ENCODE peak calls at places on chromosomes 13 and 19, in nine cellular contexts. X is lung, G is transverse colon, B is A549, F is colonic mucosa, V is breast epithelium, R is GM23338, W is fibroblast of the aortic adventitia, A is DND-41. S is an unnamed sample.

GRCh38 chr13:23141964-23142363 is 38.8 kb upstream of the SGCG start:
- DNase-seq in X (no peak), G (no peak), B (no peak), F (no peak), V (no peak), R (no peak), W (no peak), A (no peak), S (no peak)

GRCh38 chr13:39044536-39044935 is 6.3 kb downstream of the NHLRC3 start:
- DNase-seq in X (no peak), G (no peak), B (no peak), F (no peak), V (no peak), R (no peak), W (no peak), A (no peak), S (peak)

GRCh38 chr13:113029487-113030258 is 60.7 kb downstream of the MCF2L start:
- DNase-seq in X (no peak), G (peak), B (peak), F (peak), V (no peak), R (peak), W (no peak), A (peak), S (peak)

GRCh38 chr13:95784161-95784880 is 107.4 kb downstream of the DNAJC3 start:
- DNase-seq in X (no peak), G (no peak), B (peak), F (no peak), V (no peak), R (no peak), W (peak), A (no peak), S (no peak)

GRCh38 chr19:58386166-58386575 is 898 bp upstream of the RPS5 start:
- DNase-seq in X (no peak), G (no peak), B (no peak), F (no peak), V (no peak), R (no peak), W (no peak), A (peak), S (no peak)

GRCh38 chr19:39474139-39474620 is 6.5 kb upstream of the TIMM50 start:
- DNase-seq in X (peak), G (peak), B (peak), F (peak), V (no peak), R (peak), W (peak), A (peak), S (peak)

GRCh38 chr19:5154129-5154798 is 185.4 kb downstream of the KDM4B start:
- DNase-seq in X (no peak), G (peak), B (peak), F (peak), V (no peak), R (peak), W (no peak), A (peak), S (peak)

GRCh38 chr13:110546389-110546788 is 15.1 kb downstream of the RAB20 start:
- DNase-seq in X (no peak), G (no peak), B (no peak), F (no peak), V (no peak), R (no peak), W (no peak), A (no peak), S (no peak)

GRCh38 chr13:28273919-28274318 is 135.6 kb downstream of the PAN3 start:
- DNase-seq in X (no peak), G (no peak), B (no peak), F (no peak), V (no peak), R (peak), W (no peak), A (peak), S (peak)

GRCh38 chr19:39795001-39795400 is 16.3 kb downstream of the LEUTX start:
- DNase-seq in X (no peak), G (no peak), B (no peak), F (no peak), V (no peak), R (no peak), W (no peak), A (no peak), S (peak)

GRCh38 chr13:40064154-40064713 is 408.8 kb downstream of the COG6 start:
- DNase-seq in X (no peak), G (no peak), B (peak), F (no peak), V (no peak), R (no peak), W (no peak), A (no peak), S (no peak)

GRCh38 chr13:37364024-37364423 is 234.5 kb downstream of the POSTN start:
- DNase-seq in X (no peak), G (no peak), B (no peak), F (no peak), V (no peak), R (no peak), W (peak), A (no peak), S (no peak)

GRCh38 chr13:99985886-99986527 is 4.4 kb downstream of the ZIC2 start:
- DNase-seq in X (no peak), G (no peak), B (no peak), F (no peak), V (no peak), R (no peak), W (no peak), A (no peak), S (no peak)

GRCh38 chr13:20161275-20161950 is 561 bp upstream of the GJA3 start:
- DNase-seq in X (no peak), G (peak), B (no peak), F (no peak), V (no peak), R (peak), W (no peak), A (no peak), S (peak)

GRCh38 chr13:42656136-42656535 is 82.2 kb downstream of the TNFSF11 start:
- DNase-seq in X (no peak), G (no peak), B (no peak), F (no peak), V (no peak), R (peak), W (no peak), A (no peak), S (peak)

GRCh38 chr19:45785097-45785496 is 2.8 kb upstream of the DMPK start:
- DNase-seq in X (no peak), G (no peak), B (no peak), F (no peak), V (no peak), R (no peak), W (no peak), A (no peak), S (peak)

GRCh38 chr13:113057084-113057483 is 48.5 kb upstream of the F7 start:
- DNase-seq in X (no peak), G (no peak), B (no peak), F (no peak), V (no peak), R (no peak), W (no peak), A (no peak), S (no peak)

GRCh38 chr19:47369923-47370625 is 21.0 kb downstream of the DHX34 start:
- DNase-seq in X (peak), G (no peak), B (no peak), F (no peak), V (no peak), R (no peak), W (peak), A (no peak), S (no peak)

GRCh38 chr19:55189424-55189823 is 9.3 kb upstream of the SYT5 start:
- DNase-seq in X (no peak), G (peak), B (peak), F (no peak), V (peak), R (no peak), W (peak), A (no peak), S (no peak)

GRCh38 chr13:87259479-87260083 is 411.6 kb upstream of the SLITRK5 start:
- DNase-seq in X (no peak), G (no peak), B (peak), F (no peak), V (no peak), R (peak), W (no peak), A (no peak), S (no peak)

GRCh38 chr13:30561506-30561905 is 56.2 kb upstream of the USPL1 start:
- DNase-seq in X (no peak), G (no peak), B (no peak), F (no peak), V (no peak), R (no peak), W (no peak), A (no peak), S (no peak)

GRCh38 chr19:7658219-7658686 is 10.6 kb upstream of the RETN start:
- DNase-seq in X (no peak), G (peak), B (no peak), F (no peak), V (no peak), R (peak), W (no peak), A (peak), S (peak)

GRCh38 chr13:34321986-34322385 is 504.0 kb downstream of the RFC3 start:
- DNase-seq in X (no peak), G (no peak), B (no peak), F (no peak), V (no peak), R (no peak), W (no peak), A (no peak), S (no peak)

GRCh38 chr13:82323101-82323500 is 1559.2 kb downstream of the SLITRK1 start:
- DNase-seq in X (no peak), G (no peak), B (no peak), F (no peak), V (no peak), R (no peak), W (no peak), A (no peak), S (no peak)

GRCh38 chr19:29752450-29753025 is 37.5 kb upstream of the C19orf12 start:
- DNase-seq in X (no peak), G (no peak), B (no peak), F (no peak), V (no peak), R (no peak), W (no peak), A (no peak), S (no peak)

GRCh38 chr19:56765107-56765506 is 75.4 kb downstream of the PEG3 start:
- DNase-seq in X (peak), G (peak), B (no peak), F (peak), V (peak), R (no peak), W (no peak), A (no peak), S (no peak)

GRCh38 chr13:60617863-60618733 is 221.1 kb downstream of the TDRD3 start:
- DNase-seq in X (no peak), G (no peak), B (peak), F (no peak), V (no peak), R (peak), W (peak), A (no peak), S (no peak)

GRCh38 chr19:45191324-45191845 is 12.8 kb downstream of the BLOC1S3 start:
- DNase-seq in X (no peak), G (no peak), B (no peak), F (no peak), V (peak), R (no peak), W (no peak), A (no peak), S (no peak)

GRCh38 chr19:42529248-42529764 is 1.0 kb upstream of the CEACAM1 start:
- DNase-seq in X (peak), G (peak), B (peak), F (peak), V (peak), R (peak), W (peak), A (peak), S (peak)

GRCh38 chr19:48102870-48103751 is 7.5 kb downstream of the PLA2G4C start:
- DNase-seq in X (no peak), G (peak), B (peak), F (peak), V (no peak), R (peak), W (peak), A (peak), S (peak)

GRCh38 chr13:27339299-27339698 is 68.7 kb downstream of the RASL11A start:
- DNase-seq in X (no peak), G (peak), B (peak), F (peak), V (no peak), R (peak), W (peak), A (peak), S (peak)

GRCh38 chr13:100611678-100612492 is 23.3 kb upstream of the GGACT start:
- DNase-seq in X (no peak), G (no peak), B (no peak), F (no peak), V (peak), R (no peak), W (no peak), A (no peak), S (no peak)

GRCh38 chr19:5953034-5953589 is 24.8 kb downstream of the RANBP3 start:
- DNase-seq in X (no peak), G (no peak), B (no peak), F (no peak), V (no peak), R (no peak), W (no peak), A (no peak), S (no peak)

GRCh38 chr19:33240181-33240771 is 14.6 kb upstream of the SLC7A10 start:
- DNase-seq in X (no peak), G (no peak), B (no peak), F (no peak), V (no peak), R (no peak), W (no peak), A (no peak), S (no peak)

GRCh38 chr19:33241530-33242101 is 16.0 kb upstream of the SLC7A10 start:
- DNase-seq in X (no peak), G (peak), B (peak), F (peak), V (no peak), R (peak), W (no peak), A (no peak), S (peak)

GRCh38 chr19:33241091-33241529 is 15.5 kb upstream of the SLC7A10 start:
- DNase-seq in X (no peak), G (no peak), B (no peak), F (no peak), V (no peak), R (no peak), W (no peak), A (no peak), S (no peak)

GRCh38 chr19:33242129-33242528 is 16.5 kb upstream of the SLC7A10 start:
- DNase-seq in X (no peak), G (no peak), B (no peak), F (no peak), V (no peak), R (no peak), W (no peak), A (no peak), S (no peak)

GRCh38 chr19:33242911-33243310 is 17.3 kb upstream of the SLC7A10 start:
- DNase-seq in X (no peak), G (no peak), B (no peak), F (no peak), V (no peak), R (no peak), W (no peak), A (no peak), S (no peak)
- H3K4me3 ChIP-seq in X (no peak), G (no peak), B (no peak), F (no peak), V (no peak), R (no peak), W (no peak), A (no peak), S (no peak)

GRCh38 chr19:36488816-36489138 is 584 bp downstream of the ZNF566 start:
- DNase-seq in X (no peak), G (no peak), B (no peak), F (no peak), V (no peak), R (no peak), W (no peak), A (peak), S (peak)
- TF ChIP-seq CTCF in X (no peak), G (no peak), B (peak), F (no peak), V (no peak), R (no peak), W (no peak), A (peak), S (no peak)

DNA sequence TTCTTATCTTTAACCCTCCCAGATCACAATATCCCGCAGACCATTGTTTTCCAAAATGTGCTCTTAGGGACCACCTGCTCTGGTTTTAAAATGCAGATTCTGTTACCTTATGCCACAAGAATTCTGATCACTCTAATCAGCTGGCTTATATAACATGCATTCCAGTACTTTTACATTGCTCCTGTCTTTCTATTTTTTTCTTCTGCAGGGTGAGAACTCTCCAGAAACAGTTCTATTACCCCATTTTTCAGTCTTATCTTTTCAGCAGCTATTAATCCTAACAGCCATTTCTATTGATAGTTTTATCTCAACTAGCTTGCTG is 2.8 kb downstream of the ITM2B start:
- DNase-seq in X (no peak), G (no peak), B (no peak), F (no peak), V (no peak), R (no peak), W (peak), A (no peak), S (no peak)
- H3K4me3 ChIP-seq in X (peak), G (no peak), B (no peak), F (peak), V (peak), R (peak), W (peak), A (no peak), S (no peak)

GRCh38 chr19:3881272-3882040 is 971 bp downstream of the ATCAY start:
- DNase-seq in X (no peak), G (no peak), B (no peak), F (no peak), V (no peak), R (peak), W (no peak), A (peak), S (no peak)

GRCh38 chr19:3880471-3881271 is at the start of gene ATCAY:
- DNase-seq in X (no peak), G (no peak), B (no peak), F (no peak), V (no peak), R (peak), W (no peak), A (no peak), S (no peak)

GRCh38 chr19:3882041-3882384 is 1.5 kb downstream of the ATCAY start:
- DNase-seq in X (no peak), G (no peak), B (no peak), F (no peak), V (no peak), R (no peak), W (no peak), A (no peak), S (no peak)

GRCh38 chr19:3879656-3880055 is 829 bp upstream of the ATCAY start:
- DNase-seq in X (no peak), G (no peak), B (peak), F (no peak), V (no peak), R (no peak), W (no peak), A (no peak), S (no peak)
- TF ChIP-seq CTCF in X (no peak), G (no peak), B (peak), F (no peak), V (no peak), R (peak), W (no peak), A (peak), S (no peak)

DNA sequence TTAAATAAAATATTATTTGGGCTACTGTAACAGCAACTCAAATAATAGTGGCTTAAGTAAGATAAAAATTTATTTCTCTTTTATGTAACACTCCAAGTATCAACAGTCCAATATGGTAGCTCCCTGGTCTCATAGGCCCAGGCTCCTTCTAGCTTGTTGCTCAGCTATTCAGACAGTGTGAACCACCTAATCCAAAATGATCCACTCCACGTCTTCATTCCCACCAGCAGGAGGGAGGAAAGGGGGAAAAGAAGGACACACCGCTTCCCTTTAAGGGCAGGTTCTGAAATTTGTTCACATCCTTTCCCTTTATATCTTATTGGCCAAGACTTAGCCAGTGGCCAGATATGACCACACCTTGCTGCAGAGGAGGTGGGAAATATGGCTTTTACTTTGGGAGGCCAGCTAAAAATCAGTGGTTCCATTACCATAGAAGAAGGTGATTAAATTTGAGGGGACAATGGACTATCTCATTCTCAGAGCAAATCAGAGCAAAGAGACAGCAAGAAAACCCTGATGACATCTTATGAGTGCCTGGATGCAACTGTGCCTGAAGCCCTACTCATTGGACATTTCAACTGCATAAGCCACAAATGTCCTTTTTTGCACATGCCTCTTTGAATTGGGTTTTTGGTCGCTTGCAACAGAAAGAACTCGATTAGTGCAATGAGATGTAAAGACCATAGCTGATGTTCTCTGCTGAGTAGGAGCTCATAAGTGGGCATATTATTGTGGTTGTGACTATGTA is 7.0 kb upstream of the EPOR start:
- DNase-seq in X (no peak), G (no peak), B (peak), F (no peak), V (no peak), R (peak), W (no peak), A (no peak), S (no peak)
- H3K4me3 ChIP-seq in X (no peak), G (no peak), B (no peak), F (no peak), V (no peak), R (no peak), W (no peak), A (no peak), S (no peak)

GRCh38 chr13:61880576-61881283 is 465.1 kb upstream of the PCDH20 start:
- DNase-seq in X (no peak), G (no peak), B (peak), F (no peak), V (no peak), R (peak), W (no peak), A (peak), S (peak)
- TF ChIP-seq CTCF in X (no peak), G (peak), B (peak), F (no peak), V (no peak), R (peak), W (peak), A (peak), S (peak)

GRCh38 chr13:79810018-79810417 is 329.1 kb downstream of the NDFIP2 start:
- DNase-seq in X (no peak), G (no peak), B (no peak), F (no peak), V (no peak), R (no peak), W (no peak), A (no peak), S (no peak)

GRCh38 chr13:79808475-79808874 is 327.5 kb downstream of the NDFIP2 start:
- DNase-seq in X (no peak), G (no peak), B (no peak), F (no peak), V (no peak), R (no peak), W (no peak), A (no peak), S (no peak)

GRCh38 chr13:79811170-79811569 is 330.2 kb downstream of the NDFIP2 start:
- DNase-seq in X (no peak), G (no peak), B (no peak), F (no peak), V (no peak), R (no peak), W (no peak), A (no peak), S (no peak)

GRCh38 chr13:79812070-79812850 is 331.3 kb downstream of the NDFIP2 start:
- DNase-seq in X (no peak), G (no peak), B (no peak), F (no peak), V (no peak), R (no peak), W (no peak), A (no peak), S (peak)

DNA sequence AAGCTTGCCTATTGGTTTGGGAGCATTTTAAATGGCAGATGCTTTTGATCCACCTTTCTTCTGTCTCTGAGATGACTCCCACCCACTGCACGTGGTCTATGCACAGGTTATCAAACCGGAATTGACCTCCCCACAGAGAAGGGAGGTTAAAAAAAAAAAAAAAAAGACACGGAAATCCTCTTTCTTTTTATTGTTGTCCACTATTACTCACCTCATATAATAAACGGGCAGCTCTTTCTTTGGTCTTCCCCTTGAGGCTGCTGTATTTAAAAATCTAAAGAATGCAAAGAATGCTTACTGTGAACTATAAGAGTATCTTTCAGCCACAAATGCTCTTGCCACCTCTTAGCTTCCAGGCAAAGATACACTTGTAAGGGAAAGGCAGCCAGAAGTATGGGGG is 329.7 kb downstream of the NDFIP2 start:
- DNase-seq in X (no peak), G (no peak), B (peak), F (no peak), V (no peak), R (peak), W (peak), A (no peak), S (peak)
- H3K4me3 ChIP-seq in X (no peak), G (no peak), B (no peak), F (no peak), V (no peak), R (no peak), W (no peak), A (no peak), S (no peak)

GRCh38 chr13:51599444-51600176 is 15.3 kb downstream of the WDFY2 start:
- DNase-seq in X (no peak), G (no peak), B (no peak), F (no peak), V (no peak), R (no peak), W (no peak), A (no peak), S (no peak)
- TF ChIP-seq CTCF in X (no peak), G (no peak), B (no peak), F (no peak), V (no peak), R (peak), W (no peak), A (peak), S (peak)

S was measured in GM12865.